ENCODE peak calls at places on chromosomes 7 and 10, in five cellular contexts. L is nephron progenitor cell, N is transverse colon, Z is OCI-LY7, U is HFFc6. A is an unnamed sample.

GRCh38 chr7:132066776-132067175 is 509.5 kb downstream of the PLXNA4 start:
- DNase-seq in L (no peak), N (peak), Z (no peak), U (peak), A (no peak)

GRCh38 chr10:44853148-44853734 is 57.9 kb upstream of the TMEM72 start:
- DNase-seq in L (no peak), N (no peak), Z (no peak), U (peak), A (no peak)

GRCh38 chr7:44263342-44264082 is 61.9 kb downstream of the CAMK2B start:
- DNase-seq in L (no peak), N (no peak), Z (no peak), U (no peak), A (no peak)

GRCh38 chr7:48004598-48004997 is 24.3 kb downstream of the SUN3 start:
- DNase-seq in L (no peak), N (no peak), Z (peak), U (no peak), A (no peak)

GRCh38 chr10:43223056-43223455 is 43.8 kb downstream of the RASGEF1A start:
- DNase-seq in L (no peak), N (no peak), Z (no peak), U (no peak), A (no peak)

GRCh38 chr7:226281-226882 is 34.0 kb downstream of the FAM20C start:
- DNase-seq in L (no peak), N (no peak), Z (no peak), U (no peak), A (no peak)

GRCh38 chr10:65843203-65843602 is 1082.6 kb upstream of the LRRTM3 start:
- DNase-seq in L (no peak), N (no peak), Z (no peak), U (no peak), A (no peak)

GRCh38 chr7:22629056-22629455 is 97.9 kb upstream of the IL6 start:
- DNase-seq in L (no peak), N (no peak), Z (no peak), U (no peak), A (no peak)

GRCh38 chr7:2446676-2447075 is 29.5 kb downstream of the GRIFIN start:
- DNase-seq in L (no peak), N (no peak), Z (no peak), U (no peak), A (no peak)

GRCh38 chr7:36814311-36814710 is 90.0 kb upstream of the AOAH start:
- DNase-seq in L (no peak), N (no peak), Z (no peak), U (no peak), A (no peak)

GRCh38 chr7:4712371-4713182 is 30.5 kb downstream of the FOXK1 start:
- DNase-seq in L (no peak), N (peak), Z (no peak), U (peak), A (peak)

GRCh38 chr7:117669818-117670217 is 190.0 kb downstream of the CFTR start:
- DNase-seq in L (no peak), N (no peak), Z (no peak), U (no peak), A (no peak)

GRCh38 chr10:101780818-101781654 is 2.2 kb downstream of the NPM3 start:
- DNase-seq in L (peak), N (peak), Z (peak), U (peak), A (peak)

GRCh38 chr7:83427929-83428328 is 221.0 kb downstream of the SEMA3E start:
- DNase-seq in L (no peak), N (no peak), Z (no peak), U (no peak), A (no peak)

GRCh38 chr7:8261711-8262695 is at the start of gene ICA1:
- DNase-seq in L (peak), N (peak), Z (no peak), U (no peak), A (peak)

GRCh38 chr7:87702326-87702725 is 74.1 kb downstream of the RUNDC3B start:
- DNase-seq in L (no peak), N (no peak), Z (no peak), U (peak), A (no peak)

GRCh38 chr10:114102253-114102652 is 58.6 kb downstream of the ADRB1 start:
- DNase-seq in L (no peak), N (no peak), Z (no peak), U (no peak), A (no peak)

GRCh38 chr10:25811141-25811685 is 122.8 kb upstream of the MYO3A start:
- DNase-seq in L (no peak), N (no peak), Z (no peak), U (no peak), A (no peak)
- TF ChIP-seq CTCF in L (no peak), N (no peak), Z (no peak), U (no peak), A (no peak)

GRCh38 chr10:62217683-62218082 is 51.0 kb downstream of the RTKN2 start:
- DNase-seq in L (no peak), N (no peak), Z (no peak), U (no peak), A (no peak)
- TF ChIP-seq CTCF in L (no peak), N (no peak), Z (no peak), U (no peak), A (no peak)

DNA sequence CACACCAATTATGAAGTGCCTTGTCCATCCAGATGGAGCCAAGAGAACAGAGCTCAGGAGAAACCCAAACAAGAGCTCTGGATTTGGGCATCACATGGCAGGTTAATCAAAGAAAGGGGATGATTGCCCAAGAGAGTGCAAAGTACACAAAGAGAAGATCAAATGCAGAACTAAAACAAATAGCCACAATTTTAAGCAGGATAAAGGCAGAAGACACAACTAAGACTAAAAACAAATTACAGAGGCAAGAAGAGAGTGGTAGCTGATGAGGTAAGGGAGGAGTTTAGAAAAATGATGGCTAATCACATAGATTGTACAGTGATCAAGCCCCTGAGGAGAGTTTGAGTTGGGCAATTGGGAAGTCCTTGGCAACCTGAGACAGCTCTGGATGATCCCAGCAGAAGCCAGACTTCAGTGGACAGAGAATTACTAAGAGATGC is 101.7 kb downstream of the LRRN3 start:
- DNase-seq in L (no peak), N (no peak), Z (no peak), U (no peak), A (no peak)
- TF ChIP-seq CTCF in L (no peak), N (no peak), Z (no peak), U (no peak), A (no peak)

GRCh38 chr7:42502022-42502421 is 265.0 kb upstream of the GLI3 start:
- DNase-seq in L (no peak), N (no peak), Z (no peak), U (no peak), A (no peak)
- TF ChIP-seq CTCF in L (no peak), N (no peak), Z (no peak), U (no peak), A (no peak)

DNA sequence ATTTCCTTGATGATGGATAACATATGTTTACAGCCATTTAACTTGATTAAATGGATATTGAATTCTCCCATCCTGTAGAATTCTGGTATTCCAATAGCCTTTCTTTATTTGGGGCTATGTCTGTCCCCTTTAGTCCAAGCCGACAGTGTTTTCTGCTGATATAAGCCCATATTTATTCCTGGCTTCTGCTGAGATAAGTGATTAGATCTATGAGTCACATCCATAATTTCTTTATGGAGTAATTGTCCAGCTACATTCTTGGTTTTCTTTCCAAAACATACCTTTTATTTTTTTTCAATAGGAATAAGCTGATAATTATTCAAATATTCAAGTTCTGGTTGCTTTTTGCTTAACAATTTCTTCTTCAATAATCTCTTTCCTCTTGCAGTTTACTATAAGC is 106.7 kb downstream of the NRG3 start:
- DNase-seq in L (no peak), N (no peak), Z (no peak), U (no peak), A (no peak)
- TF ChIP-seq CTCF in L (no peak), N (no peak), Z (no peak), U (no peak), A (no peak)

DNA sequence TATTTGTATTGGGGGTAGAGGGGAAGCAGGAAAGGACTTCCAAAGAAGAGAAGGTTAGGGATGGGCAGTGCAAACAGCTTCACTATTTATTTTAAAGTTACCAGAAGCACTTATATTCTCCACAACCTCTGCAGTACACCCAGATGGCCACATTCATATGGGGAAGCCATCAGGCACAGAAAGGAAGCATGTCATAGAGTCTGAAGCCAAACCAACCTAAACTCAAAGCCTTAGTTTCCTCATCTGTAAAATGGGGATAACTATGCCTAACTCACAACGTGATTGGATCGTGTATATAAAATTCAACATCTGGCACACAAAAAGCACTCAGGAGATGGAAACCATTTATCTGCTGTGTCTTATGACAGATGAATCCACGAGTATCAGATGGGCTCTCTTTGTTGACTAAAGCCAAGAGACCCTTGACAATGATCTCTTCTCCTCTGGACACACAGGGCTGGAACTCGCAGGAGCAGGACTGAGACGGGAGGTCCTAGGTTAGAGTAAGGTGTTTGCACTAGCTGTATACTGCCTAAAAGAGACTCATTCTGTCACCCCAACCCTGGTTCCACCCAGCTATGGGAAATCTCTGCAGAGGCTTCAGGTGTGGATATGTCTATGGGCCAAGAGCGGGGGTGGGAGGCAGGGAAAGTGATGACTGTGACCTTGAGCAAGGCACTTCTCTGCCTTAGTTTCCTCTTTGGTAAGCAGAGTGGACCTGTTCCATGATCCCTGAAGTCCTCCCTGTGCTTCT is 1.8 kb downstream of the KIAA1549 start:
- DNase-seq in L (no peak), N (no peak), Z (no peak), U (peak), A (no peak)
- TF ChIP-seq CTCF in L (no peak), N (peak), Z (no peak), U (peak), A (no peak)

GRCh38 chr10:110656612-110657011 is 12.5 kb downstream of the RBM20 start:
- DNase-seq in L (no peak), N (no peak), Z (no peak), U (no peak), A (no peak)

GRCh38 chr10:110655286-110655685 is 11.2 kb downstream of the RBM20 start:
- DNase-seq in L (no peak), N (no peak), Z (no peak), U (no peak), A (no peak)

GRCh38 chr10:110661292-110661691 is 17.2 kb downstream of the RBM20 start:
- DNase-seq in L (no peak), N (no peak), Z (no peak), U (no peak), A (no peak)

GRCh38 chr10:110659558-110659957 is 15.4 kb downstream of the RBM20 start:
- DNase-seq in L (no peak), N (no peak), Z (no peak), U (no peak), A (no peak)

DNA sequence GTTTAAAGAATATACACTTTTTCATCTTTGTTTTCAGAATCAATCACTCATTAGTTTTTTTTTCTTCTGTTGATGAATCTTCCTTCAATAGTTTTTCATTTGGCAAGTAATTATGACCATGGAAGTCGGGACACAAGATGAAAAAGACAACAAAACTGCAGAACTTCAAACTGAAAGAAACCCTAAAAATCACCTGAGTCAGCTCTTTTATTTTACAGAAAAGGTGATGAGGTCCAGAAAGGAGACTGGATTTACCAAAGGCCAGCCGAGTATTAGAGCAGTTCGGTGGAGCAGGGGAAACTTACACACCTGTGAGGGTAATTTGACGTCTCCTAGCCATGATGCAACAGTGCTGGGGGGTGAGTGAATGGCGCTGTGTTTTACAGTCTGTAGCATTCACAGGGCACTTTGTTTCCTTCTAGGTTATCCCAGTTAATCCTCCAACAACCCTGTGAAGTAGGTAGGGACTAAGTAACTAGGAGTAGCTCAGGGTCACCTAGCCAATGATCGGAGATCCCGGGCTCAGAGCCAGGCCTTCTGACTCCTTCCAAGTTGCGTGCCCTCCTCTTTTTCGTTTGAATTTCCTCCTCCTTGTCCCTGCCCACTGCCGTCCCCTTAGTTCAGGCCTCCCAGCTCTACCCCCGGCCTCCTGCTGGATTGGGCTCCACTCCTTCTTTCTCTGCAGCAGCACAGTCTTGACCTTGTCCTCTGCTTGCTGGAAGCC is 14.0 kb downstream of the RBM20 start:
- DNase-seq in L (no peak), N (no peak), Z (no peak), U (no peak), A (no peak)
- TF ChIP-seq CTCF in L (no peak), N (no peak), Z (no peak), U (no peak), A (no peak)

A was measured in GM13976.